ENCODE peak calls at places on chromosomes 13 and 19, in nine cellular contexts. X is upper lobe of left lung, A is breast epithelium, E is aorta, Z is neuronal stem cell, G is suprapubic skin, H is brain microvascular endothelial cell, W is H1, F is GM23338. L is an unnamed sample.
A peak's percentile ranks its signal among the peaks of the same experiment; 100 is the strongest.

GRCh38 chr13:96958286-96958891 is 35.9 kb downstream of the OXGR1 start:
- DNase-seq in X (no peak), A (no peak), E (no peak), Z (peak; percentile 33), G (no peak), H (peak; percentile 40), W (no peak), F (peak; percentile 84), L (no peak)

GRCh38 chr13:46866150-46866549 is 30.7 kb downstream of the HTR2A start:
- DNase-seq in X (peak; percentile 90), A (no peak), E (no peak), Z (no peak), G (no peak), H (peak; percentile 21), W (no peak), F (peak; percentile 15), L (peak; percentile 27)

GRCh38 chr19:1933942-1934341 is 7.0 kb upstream of the CSNK1G2 start:
- DNase-seq in X (no peak), A (no peak), E (no peak), Z (no peak), G (no peak), H (no peak), W (no peak), F (no peak), L (no peak)

GRCh38 chr13:38361551-38362262 is 12.1 kb downstream of the UFM1 start:
- DNase-seq in X (no peak), A (no peak), E (no peak), Z (no peak), G (no peak), H (no peak), W (no peak), F (no peak), L (no peak)

GRCh38 chr19:751501-752341 is 809 bp downstream of the MISP start:
- DNase-seq in X (peak; percentile 61), A (no peak), E (peak; percentile 81), Z (no peak), G (peak; percentile 71), H (peak; percentile 85), W (no peak), F (no peak), L (peak; percentile 45)

GRCh38 chr13:113997845-113998751 is 24.2 kb upstream of the C13orf46 start:
- DNase-seq in X (no peak), A (no peak), E (peak; percentile 90), Z (no peak), G (peak; percentile 81), H (peak; percentile 77), W (no peak), F (no peak), L (peak; percentile 47)

GRCh38 chr13:43094901-43095300 is 71.5 kb downstream of the DNAJC15 start:
- DNase-seq in X (no peak), A (no peak), E (no peak), Z (no peak), G (no peak), H (no peak), W (no peak), F (no peak), L (no peak)

GRCh38 chr19:33905473-33905936 is 108.8 kb downstream of the KCTD15 start:
- DNase-seq in X (no peak), A (peak; percentile 22), E (peak; percentile 73), Z (peak; percentile 12), G (no peak), H (peak; percentile 6), W (no peak), F (peak; percentile 68), L (no peak)

GRCh38 chr13:28337196-28338045 is 157.5 kb downstream of the FLT1 start:
- DNase-seq in X (no peak), A (no peak), E (no peak), Z (no peak), G (no peak), H (peak; percentile 87), W (no peak), F (no peak), L (no peak)

GRCh38 chr13:97116754-97117153 is 105.4 kb upstream of the MBNL2 start:
- DNase-seq in X (peak; percentile 66), A (no peak), E (no peak), Z (no peak), G (no peak), H (peak; percentile 50), W (no peak), F (peak; percentile 27), L (no peak)

GRCh38 chr19:10110076-10110971 is 1.2 kb upstream of the P2RY11 start:
- DNase-seq in X (no peak), A (no peak), E (peak; percentile 75), Z (no peak), G (no peak), H (no peak), W (no peak), F (no peak), L (no peak)

GRCh38 chr19:10109528-10109927 is 2.0 kb upstream of the P2RY11 start:
- DNase-seq in X (no peak), A (no peak), E (peak; percentile 73), Z (no peak), G (no peak), H (no peak), W (no peak), F (no peak), L (no peak)

GRCh38 chr19:10111405-10111811 is at the start of gene P2RY11:
- DNase-seq in X (no peak), A (no peak), E (no peak), Z (no peak), G (no peak), H (no peak), W (no peak), F (no peak), L (no peak)

GRCh38 chr19:10112037-10112751 is 701 bp downstream of the P2RY11 start:
- DNase-seq in X (peak; percentile 44), A (no peak), E (no peak), Z (no peak), G (no peak), H (no peak), W (no peak), F (no peak), L (no peak)

GRCh38 chr19:10110972-10111317 is 548 bp upstream of the P2RY11 start:
- DNase-seq in X (no peak), A (no peak), E (no peak), Z (no peak), G (no peak), H (no peak), W (no peak), F (no peak), L (no peak)
- H3K27ac ChIP-seq in X (no peak overlapping the region), A (no peak overlapping the region), E (no peak overlapping the region), Z (no peak overlapping the region), G (no peak overlapping the region), H (no peak overlapping the region), W (no peak overlapping the region), F (no peak overlapping the region), L (no peak overlapping the region)

GRCh38 chr19:16285769-16286564 is 38.7 kb upstream of the KLF2 start:
- DNase-seq in X (no peak), A (peak; percentile 27), E (peak; percentile 86), Z (peak; percentile 8), G (no peak), H (no peak), W (peak; percentile 61), F (peak; percentile 46), L (no peak)
- H3K4me3 ChIP-seq in X (no peak overlapping the region), A (peak overlapping the region; percentile 50), E (no peak overlapping the region), Z (no peak overlapping the region), G (peak overlapping the region; percentile 30), H (peak overlapping the region; percentile 1), W (no peak overlapping the region), F (no peak overlapping the region), L (no peak overlapping the region)

GRCh38 chr19:40807147-40808020 is 8.4 kb downstream of the EGLN2 start:
- DNase-seq in X (no peak), A (no peak), E (peak; percentile 68), Z (no peak), G (no peak), H (no peak), W (peak; percentile 75), F (peak; percentile 85), L (no peak)

GRCh38 chr19:40804783-40805242 is 5.8 kb downstream of the EGLN2 start:
- DNase-seq in X (no peak), A (no peak), E (peak; percentile 54), Z (no peak), G (no peak), H (no peak), W (no peak), F (no peak), L (no peak)

GRCh38 chr19:40806385-40807146 is 7.6 kb downstream of the EGLN2 start:
- DNase-seq in X (peak; percentile 87), A (peak; percentile 61), E (peak; percentile 93), Z (peak; percentile 96), G (peak; percentile 93), H (peak; percentile 97), W (peak; percentile 95), F (peak; percentile 100), L (peak; percentile 77)

GRCh38 chr19:40803857-40804782 is 5.1 kb downstream of the EGLN2 start:
- DNase-seq in X (peak; percentile 91), A (no peak), E (peak; percentile 54), Z (no peak), G (no peak), H (no peak), W (no peak), F (peak; percentile 56), L (no peak)

DNA sequence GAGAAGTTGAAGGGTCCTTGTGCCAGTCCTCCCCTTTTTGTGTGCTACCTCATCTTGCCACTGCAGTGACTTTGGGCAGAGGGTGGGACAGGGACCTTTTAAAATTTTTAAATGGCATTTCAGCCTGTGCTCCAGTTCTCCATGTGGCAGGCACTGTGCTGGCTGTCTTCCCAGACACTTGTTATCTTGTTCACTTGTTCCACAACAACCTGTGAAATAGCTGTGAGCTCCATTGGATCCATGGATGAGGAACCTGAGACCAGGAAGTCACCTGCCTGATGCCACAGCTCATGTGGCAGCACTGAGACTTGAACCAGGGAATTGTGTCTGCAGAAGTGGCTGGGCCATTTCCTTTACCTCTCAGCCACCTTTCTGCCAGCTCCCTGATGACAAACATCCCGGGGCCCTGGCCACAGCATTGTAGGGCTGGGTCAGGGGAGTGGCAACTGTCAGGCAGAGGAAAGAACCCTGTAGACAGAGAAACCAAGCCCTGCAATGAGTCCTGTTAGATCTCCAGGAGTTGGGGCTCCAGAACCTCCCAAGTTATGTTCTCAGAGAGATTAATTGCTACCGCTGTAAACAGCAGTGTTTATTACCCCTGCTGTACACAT is 6.4 kb downstream of the EGLN2 start:
- DNase-seq in X (peak; percentile 65), A (no peak), E (no peak), Z (no peak), G (no peak), H (no peak), W (no peak), F (no peak), L (no peak)
- H3K27ac ChIP-seq in X (peak overlapping the region; percentile 98), A (peak overlapping the region; percentile 79), E (peak overlapping the region; percentile 22), Z (no peak overlapping the region), G (peak overlapping the region; percentile 79), H (no peak overlapping the region), W (no peak overlapping the region), F (peak overlapping the region; percentile 90), L (no peak overlapping the region)

DNA sequence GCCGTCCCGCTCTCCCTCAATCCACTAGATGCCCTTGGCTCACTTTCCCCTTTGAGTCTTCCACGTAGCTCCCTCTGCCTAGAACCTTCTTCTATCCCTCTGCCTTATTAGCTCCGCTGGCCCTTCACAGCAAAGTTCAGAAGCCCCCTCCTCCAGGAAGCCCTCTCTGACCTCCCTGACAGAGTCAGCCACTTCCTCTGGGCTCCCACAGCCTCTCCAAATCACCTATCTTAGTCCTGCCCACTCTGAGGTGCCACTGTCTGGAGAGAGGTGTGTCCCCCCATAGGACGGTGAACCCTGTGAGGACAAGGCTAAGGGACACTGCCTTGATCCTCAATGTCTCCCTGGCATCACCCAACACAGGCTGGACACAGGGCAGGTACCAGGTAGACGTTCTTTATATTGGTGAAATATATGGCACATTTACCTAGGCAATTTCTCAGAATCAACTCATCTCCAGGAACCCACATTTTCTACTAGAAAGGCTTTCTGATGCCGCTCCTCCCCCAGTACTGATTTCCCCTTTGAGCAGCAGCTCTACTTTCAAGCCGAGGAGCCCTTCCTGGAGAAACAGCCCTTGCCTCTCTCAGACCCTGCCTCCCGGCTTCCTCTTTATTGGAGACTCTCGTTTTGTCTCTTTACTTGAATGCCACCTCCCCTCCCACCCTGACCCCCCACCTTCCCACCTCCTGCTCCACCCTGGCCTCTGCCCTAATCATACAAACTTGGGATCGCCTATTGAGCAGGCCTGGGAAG is 3.4 kb upstream of the TGFB1 start:
- DNase-seq in X (peak; percentile 52), A (no peak), E (no peak), Z (no peak), G (no peak), H (no peak), W (no peak), F (no peak), L (no peak)
- H3K4me3 ChIP-seq in X (no peak overlapping the region), A (no peak overlapping the region), E (no peak overlapping the region), Z (no peak overlapping the region), G (no peak overlapping the region), H (no peak overlapping the region), W (no peak overlapping the region), F (no peak overlapping the region), L (no peak overlapping the region)

L was measured in AG04450.